ENCODE peak calls at places on chromosomes 12 and 14, in ten cellular contexts. H is choroid plexus epithelial cell; J is stimulated activated CD4-positive, alpha-beta T cell treated with anti-CD3 and anti-CD28 coated beads, Interleukin-1b, Interleukin-23, amount 100 ng/mL, for 24 hours; U is RWPE1; K is ELR; A is cardiac fibroblast; Y is D341Med; W is PC-9; P is RCC 7860; O is esophagus squamous epithelium. B is an unnamed sample.

GRCh38 chr12:104460973-104461693 is 4.4 kb downstream of the CHST11 start:
- DNase-seq in H (no peak), J (no peak), U (no peak), K (no peak), A (no peak), Y (no peak), W (no peak), P (no peak), O (no peak), B (no peak)

GRCh38 chr12:112239881-112240280 is 114.5 kb downstream of the TRAFD1 start:
- DNase-seq in H (peak; percentile 11), J (no peak), U (no peak), K (no peak), A (peak; percentile 24), Y (no peak), W (no peak), P (no peak), O (no peak), B (peak; percentile 34)

GRCh38 chr14:86532219-86532618 is 1002.3 kb downstream of the FLRT2 start:
- DNase-seq in H (peak; percentile 31), J (no peak), U (no peak), K (no peak), A (peak; percentile 66), Y (no peak), W (no peak), P (no peak), O (no peak), B (no peak)

GRCh38 chr12:29242921-29243431 is 93.9 kb downstream of the FAR2 start:
- DNase-seq in H (no peak), J (no peak), U (no peak), K (no peak), A (no peak), Y (no peak), W (peak; percentile 65), P (no peak), O (no peak), B (no peak)

GRCh38 chr14:35050652-35051051 is 4.6 kb downstream of the FAM177A1 start:
- DNase-seq in H (peak; percentile 57), J (no peak), U (no peak), K (peak; percentile 52), A (peak; percentile 77), Y (no peak), W (no peak), P (no peak), O (no peak), B (no peak)

GRCh38 chr12:30533518-30533917 is 162.2 kb downstream of the IPO8 start:
- DNase-seq in H (no peak), J (no peak), U (no peak), K (peak; percentile 1), A (peak; percentile 13), Y (no peak), W (no peak), P (no peak), O (no peak), B (no peak)

GRCh38 chr12:120710805-120711296 is 593 bp downstream of the UNC119B start:
- DNase-seq in H (no peak), J (no peak), U (peak; percentile 34), K (peak; percentile 40), A (no peak), Y (peak; percentile 51), W (no peak), P (no peak), O (no peak), B (peak; percentile 40)

GRCh38 chr12:94649349-94650142 is 811 bp downstream of the TMCC3 start:
- DNase-seq in H (peak; percentile 55), J (no peak), U (peak; percentile 24), K (peak; percentile 54), A (peak; percentile 52), Y (peak; percentile 79), W (no peak), P (no peak), O (no peak), B (peak; percentile 37)

GRCh38 chr12:3489057-3489456 is 1.9 kb upstream of the PRMT8 start:
- DNase-seq in H (peak; percentile 62), J (no peak), U (peak; percentile 71), K (no peak), A (peak; percentile 10), Y (no peak), W (no peak), P (no peak), O (no peak), B (no peak)

GRCh38 chr12:113642216-113642615 is 170.5 kb upstream of the LHX5 start:
- DNase-seq in H (no peak), J (no peak), U (no peak), K (no peak), A (no peak), Y (no peak), W (no peak), P (no peak), O (no peak), B (no peak)

GRCh38 chr12:6393109-6393508 is 9.1 kb downstream of the LTBR start:
- DNase-seq in H (no peak), J (no peak), U (no peak), K (no peak), A (no peak), Y (no peak), W (no peak), P (no peak), O (no peak), B (no peak)

GRCh38 chr12:93050026-93050747 is 121.1 kb upstream of the EEA1 start:
- DNase-seq in H (peak; percentile 97), J (no peak), U (peak; percentile 14), K (peak; percentile 45), A (peak; percentile 72), Y (no peak), W (peak; percentile 59), P (no peak), O (no peak), B (no peak)

GRCh38 chr12:91140660-91141045 is 29.4 kb upstream of the LUM start:
- DNase-seq in H (peak; percentile 63), J (no peak), U (no peak), K (peak; percentile 36), A (peak; percentile 71), Y (no peak), W (no peak), P (no peak), O (no peak), B (no peak)

GRCh38 chr12:34304001-34304400 is 281.7 kb downstream of the ALG10 start:
- DNase-seq in H (no peak), J (no peak), U (no peak), K (no peak), A (no peak), Y (no peak), W (no peak), P (no peak), O (no peak), B (no peak)

GRCh38 chr12:94140556-94140955 is 7.8 kb upstream of the PLXNC1 start:
- DNase-seq in H (peak; percentile 42), J (peak; percentile 44), U (no peak), K (peak; percentile 41), A (peak; percentile 39), Y (peak; percentile 55), W (no peak), P (no peak), O (no peak), B (no peak)

GRCh38 chr12:18719922-18720321 is 17.9 kb downstream of the PLCZ1 start:
- DNase-seq in H (no peak), J (no peak), U (no peak), K (peak; percentile 40), A (no peak), Y (no peak), W (no peak), P (no peak), O (no peak), B (no peak)

GRCh38 chr14:68780358-68781160 is 12.3 kb downstream of the ZFP36L1 start:
- DNase-seq in H (peak; percentile 78), J (no peak), U (no peak), K (peak; percentile 65), A (peak; percentile 88), Y (peak; percentile 47), W (no peak), P (peak; percentile 51), O (no peak), B (no peak)

GRCh38 chr14:48970995-48971394 is 615.2 kb downstream of the RPS29 start:
- DNase-seq in H (no peak), J (no peak), U (no peak), K (no peak), A (peak; percentile 8), Y (no peak), W (no peak), P (peak; percentile 68), O (no peak), B (no peak)

GRCh38 chr12:25789520-25789919 is 169.0 kb upstream of the RASSF8 start:
- DNase-seq in H (peak; percentile 82), J (no peak), U (no peak), K (no peak), A (peak; percentile 92), Y (no peak), W (no peak), P (no peak), O (no peak), B (no peak)

GRCh38 chr12:52074006-52074405 is 4.2 kb downstream of the ATG101 start:
- DNase-seq in H (peak; percentile 89), J (no peak), U (no peak), K (peak; percentile 40), A (peak; percentile 73), Y (no peak), W (no peak), P (no peak), O (no peak), B (no peak)

GRCh38 chr14:95533822-95534221 is 1.0 kb upstream of the GLRX5 start:
- DNase-seq in H (no peak), J (no peak), U (no peak), K (no peak), A (no peak), Y (no peak), W (no peak), P (no peak), O (no peak), B (no peak)

GRCh38 chr12:121190523-121191031 is 19.4 kb upstream of the P2RX4 start:
- DNase-seq in H (peak; percentile 95), J (no peak), U (peak; percentile 84), K (peak; percentile 98), A (peak; percentile 84), Y (no peak), W (peak; percentile 73), P (peak; percentile 85), O (no peak), B (no peak)

GRCh38 chr12:97446895-97447294 is 15.7 kb upstream of the RMST start:
- DNase-seq in H (no peak), J (no peak), U (no peak), K (no peak), A (no peak), Y (no peak), W (no peak), P (no peak), O (no peak), B (no peak)

GRCh38 chr12:105109465-105110212 is 2.1 kb downstream of the WASHC4 start:
- DNase-seq in H (peak; percentile 45), J (no peak), U (peak; percentile 26), K (peak; percentile 78), A (peak; percentile 24), Y (no peak), W (no peak), P (peak; percentile 29), O (no peak), B (peak; percentile 39)

GRCh38 chr14:99274346-99275221 is 2.6 kb upstream of the BCL11B start:
- DNase-seq in H (peak; percentile 47), J (no peak), U (peak; percentile 79), K (peak; percentile 66), A (peak; percentile 83), Y (peak; percentile 94), W (no peak), P (no peak), O (no peak), B (no peak)

GRCh38 chr12:51752490-51752889 is 96.0 kb downstream of the FIGNL2 start:
- DNase-seq in H (peak; percentile 68), J (no peak), U (peak; percentile 34), K (peak; percentile 71), A (peak; percentile 81), Y (no peak), W (no peak), P (peak; percentile 28), O (no peak), B (no peak)

GRCh38 chr14:95885866-95886265 is 9.2 kb downstream of the TUNAR start:
- DNase-seq in H (no peak), J (no peak), U (no peak), K (peak; percentile 41), A (no peak), Y (no peak), W (no peak), P (no peak), O (no peak), B (no peak)

GRCh38 chr12:55673638-55674037 is 34.1 kb downstream of the ITGA7 start:
- DNase-seq in H (no peak), J (no peak), U (no peak), K (no peak), A (no peak), Y (no peak), W (no peak), P (no peak), O (no peak), B (peak; percentile 53)

B was measured in naive B cell.